ENCODE peak calls at places on chromosomes 16 and 17, in four cellular contexts. R is OCI-LY7, P is GM23338, J is PC-3. V is an unnamed sample.

GRCh38 chr17:63531022-63531965 is 8.1 kb downstream of the KCNH6 start:
- DNase-seq in P (no peak), R (no peak), J (no peak), V (no peak)

GRCh38 chr17:28524476-28525415 is 18.6 kb downstream of the FOXN1 start:
- DNase-seq in P (no peak), J (peak; percentile 79), R (no peak), V (peak; percentile 88)

GRCh38 chr17:49880291-49881053 is 32.6 kb upstream of the TAC4 start:
- DNase-seq in J (peak; percentile 91), R (peak; percentile 58), P (peak; percentile 96), V (peak; percentile 92)

GRCh38 chr16:12999368-12999767 is 98.0 kb downstream of the SHISA9 start:
- DNase-seq in P (no peak), J (no peak), R (no peak), V (no peak)

GRCh38 chr17:83065660-83066542 is 13.5 kb upstream of the METRNL start:
- DNase-seq in J (no peak), P (no peak), R (no peak), V (no peak)

GRCh38 chr17:45319239-45319703 is 2.5 kb upstream of the MAP3K14 start:
- DNase-seq in J (peak; percentile 99), P (no peak), R (no peak), V (peak; percentile 70)

GRCh38 chr16:3129137-3130131 is 5.4 kb upstream of the ZNF213 start:
- DNase-seq in P (peak; percentile 94), R (peak; percentile 91), J (peak; percentile 74), V (peak; percentile 91)

GRCh38 chr17:71639865-71640264 is 481.0 kb upstream of the SOX9 start:
- DNase-seq in P (no peak), J (no peak), R (no peak), V (no peak)

GRCh38 chr17:78459696-78460095 is 81.2 kb downstream of the PGS1 start:
- DNase-seq in R (no peak), P (no peak), J (no peak), V (no peak)

GRCh38 chr16:65120811-65121721 is 797 bp downstream of the CDH11 start:
- DNase-seq in P (peak; percentile 53), R (no peak), J (no peak), V (peak; percentile 28)

GRCh38 chr17:7382901-7383300 is 2.0 kb downstream of the TNK1 start:
- DNase-seq in P (no peak), J (no peak), R (no peak), V (no peak)

GRCh38 chr17:7383371-7383741 is 2.5 kb downstream of the TNK1 start:
- DNase-seq in J (no peak), P (no peak), R (no peak), V (no peak)

GRCh38 chr17:7380321-7380720 is 568 bp upstream of the TNK1 start:
- DNase-seq in R (no peak), J (peak; percentile 11), P (peak; percentile 46), V (peak; percentile 60)

GRCh38 chr17:7379134-7379533 is 1.8 kb upstream of the TNK1 start:
- DNase-seq in J (no peak), R (no peak), P (no peak), V (no peak)

DNA sequence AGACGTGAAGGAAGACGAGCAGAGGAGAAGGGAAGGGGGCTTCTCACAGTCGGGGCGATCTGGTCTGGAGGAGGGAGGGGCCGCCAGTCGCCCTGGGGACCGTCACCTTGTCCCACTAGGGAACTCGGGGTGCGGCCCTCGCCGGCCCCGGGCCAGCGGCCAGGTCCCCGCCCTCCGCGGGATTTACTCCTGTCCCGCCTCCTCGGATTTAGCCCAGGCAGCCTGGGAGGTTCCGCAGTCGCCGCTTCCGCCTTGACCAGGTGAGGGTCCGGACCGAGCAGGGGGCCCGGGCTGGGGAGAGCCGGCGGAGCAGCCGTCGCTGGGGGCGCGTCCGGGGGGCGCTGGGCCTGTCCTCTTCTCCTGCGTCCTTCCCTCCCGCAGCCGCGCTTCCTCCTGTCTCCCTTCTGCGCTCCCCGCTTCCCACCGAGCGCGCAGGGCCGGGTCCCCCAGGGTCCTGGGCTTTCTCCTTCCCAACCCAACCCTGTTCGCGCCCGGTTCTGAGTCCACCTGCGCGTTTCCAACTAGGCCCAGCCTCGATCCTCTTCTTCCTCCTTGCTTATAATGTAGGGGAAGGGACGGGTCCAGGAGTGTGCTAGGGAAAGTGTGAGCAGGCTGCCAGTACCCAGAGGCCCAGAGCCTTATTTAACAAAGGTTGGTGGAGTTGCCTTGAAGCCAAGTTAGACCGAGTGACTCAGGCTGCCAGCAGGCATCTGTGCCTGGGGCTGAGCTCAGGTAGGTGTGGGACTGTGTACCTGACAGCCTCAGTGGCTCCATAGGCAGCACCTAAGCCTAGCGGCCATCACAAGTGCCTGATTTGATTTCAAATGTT is at the start of gene TNK1:
- DNase-seq in R (no peak), J (peak; percentile 49), P (peak; percentile 73), V (peak; percentile 74)
- H2AFZ ChIP-seq in R (no peak within 1 kb of the TSS), J (peak within 1 kb of the TSS; percentile 86), P (peak within 1 kb of the TSS; percentile 99), V (peak within 1 kb of the TSS; percentile 85)

DNA sequence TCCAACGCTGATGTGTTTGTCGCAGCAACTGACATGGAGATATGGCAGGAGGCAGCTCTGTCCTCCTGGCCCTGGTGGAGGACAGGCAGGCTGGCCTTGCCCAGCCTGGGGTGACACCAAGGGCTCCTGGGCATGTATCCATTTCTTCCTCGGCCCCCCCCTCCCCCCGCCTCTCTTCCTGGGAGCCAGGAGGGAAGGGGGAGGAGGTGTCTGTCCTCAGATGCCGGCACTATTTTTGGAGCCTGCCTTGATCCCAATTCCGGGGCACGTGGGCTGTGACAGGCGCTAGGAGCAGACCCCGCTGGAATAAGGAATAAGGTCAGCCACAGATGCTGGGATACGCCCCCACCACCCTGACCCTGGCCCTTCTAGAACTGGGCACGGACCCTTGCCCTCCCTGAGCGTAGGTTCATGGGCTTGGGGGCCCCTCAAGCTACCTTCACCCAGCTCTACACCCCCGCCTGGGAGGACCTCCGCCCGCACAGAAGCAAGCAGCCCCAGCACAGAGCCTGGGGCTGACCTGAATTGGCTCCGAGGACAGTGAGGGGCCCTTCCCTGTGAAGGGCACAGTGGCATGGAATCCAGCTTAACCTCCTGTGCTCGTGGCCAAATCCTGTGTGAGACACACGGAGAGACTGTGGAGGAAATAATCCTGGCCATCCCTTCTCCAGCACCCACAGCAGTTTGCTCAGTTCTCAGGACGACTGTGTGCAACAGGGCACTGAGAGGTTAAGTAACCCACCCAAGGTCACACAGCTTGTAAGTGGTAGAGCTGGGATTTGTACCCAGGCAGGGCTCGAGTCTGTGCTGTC is 24.1 kb downstream of the SEC14L5 start:
- DNase-seq in J (no peak), P (no peak), R (no peak), V (no peak)
- H3K9me2 ChIP-seq in J (no peaks in the 10 kb centered on the region), P (no peaks in the 10 kb centered on the region), R (no peaks in the 10 kb centered on the region), V (no peaks in the 10 kb centered on the region)

GRCh38 chr17:17044846-17045561 is 2.7 kb downstream of the MPRIP start:
- DNase-seq in P (peak; percentile 49), J (peak; percentile 79), R (peak; percentile 62), V (peak; percentile 57)
- H2AFZ ChIP-seq in P (no peak overlapping the region), J (no peak overlapping the region), R (no peak overlapping the region), V (no peak overlapping the region)

DNA sequence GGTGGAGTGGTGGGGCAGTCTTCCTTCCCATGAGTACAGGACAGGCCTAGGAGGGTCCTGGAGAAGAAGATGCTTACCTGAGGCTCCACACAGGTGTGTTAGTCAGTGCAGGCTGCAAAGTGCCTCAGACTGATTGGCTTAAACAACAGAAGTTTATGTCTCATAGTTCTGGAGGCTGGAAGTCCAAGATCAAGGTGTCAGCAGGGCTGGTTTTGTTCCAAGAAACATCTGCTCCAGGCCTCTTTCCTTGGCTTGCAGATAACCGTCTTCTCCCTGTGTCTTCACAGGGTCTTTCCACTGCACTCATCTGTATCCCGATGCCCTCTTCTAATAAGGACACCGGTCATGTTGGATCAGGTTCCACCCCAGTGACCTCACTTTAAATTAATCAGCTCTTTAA is 153.0 kb downstream of the NTN1 start:
- DNase-seq in J (no peak), R (no peak), P (no peak), V (no peak)
- H3K9me2 ChIP-seq in J (no peaks in the 10 kb centered on the region), R (no peaks in the 10 kb centered on the region), P (no peaks in the 10 kb centered on the region), V (no peaks in the 10 kb centered on the region)

GRCh38 chr17:59694344-59694743 is 12.9 kb downstream of the PTRH2 start:
- DNase-seq in P (no peak), R (no peak), J (no peak), V (no peak)
- H2AFZ ChIP-seq in P (no peak overlapping the region), R (no peak overlapping the region), J (no peak overlapping the region), V (no peak overlapping the region)